ENCODE peak calls at places on chromosome 1, in six cellular contexts. J is mesothelial cell of epicardium; Y is Caki2; D is caudate nucleus; G is activated effector memory CD4-positive, alpha-beta T cell treated with Interleukin-2 at 50 U/mL for 16 hours; R is GM23338. K is an unnamed sample.

GRCh38 chr1:204746838-204747442 is 61.4 kb upstream of the LRRN2 start:
- DNase-seq in R (peak), D (no peak), Y (peak), J (peak), G (peak), K (peak)

GRCh38 chr1:84836145-84836544 is 56.9 kb downstream of the LPAR3 start:
- DNase-seq in G (no peak), Y (no peak), J (no peak), D (no peak), R (no peak), K (peak)

GRCh38 chr1:200038987-200039848 is 11.7 kb downstream of the NR5A2 start:
- DNase-seq in D (no peak), R (peak), J (peak), G (no peak), Y (peak), K (no peak)

GRCh38 chr1:114609826-114610225 is 28.4 kb upstream of the BCAS2 start:
- DNase-seq in Y (no peak), D (no peak), R (no peak), G (no peak), J (no peak), K (no peak)

GRCh38 chr1:38547346-38547745 is 312.2 kb downstream of the RRAGC start:
- DNase-seq in Y (no peak), J (no peak), D (no peak), R (no peak), G (no peak), K (no peak)

GRCh38 chr1:179036844-179037465 is 11.3 kb downstream of the FAM20B start:
- DNase-seq in D (no peak), G (no peak), J (no peak), R (no peak), Y (peak), K (no peak)

GRCh38 chr1:156663178-156663577 is 14.0 kb downstream of the NES start:
- DNase-seq in D (no peak), Y (no peak), J (no peak), G (no peak), R (no peak), K (no peak)

GRCh38 chr1:96683931-96684330 is 37.7 kb upstream of the PTBP2 start:
- DNase-seq in J (no peak), R (no peak), D (no peak), Y (no peak), G (no peak), K (no peak)

GRCh38 chr1:221440658-221441057 is 301.2 kb downstream of the DUSP10 start:
- DNase-seq in D (no peak), J (no peak), R (no peak), Y (peak), G (no peak), K (no peak)

GRCh38 chr1:182841368-182841988 is 2.3 kb downstream of the DHX9 start:
- DNase-seq in G (no peak), J (no peak), Y (peak), R (no peak), D (no peak), K (peak)

K was measured in SK-MEL-5.